ENCODE peak calls at places on chromosomes 5 and 9, in seven cellular contexts. L is HuH-7.5; A is activated naive CD4-positive, alpha-beta T cell; G is lower lobe of right lung; I is CD8-positive, alpha-beta memory T cell; N is GM19239; S is small intestine. O is an unnamed sample.

GRCh38 chr9:27371382-27371781 is 74.4 kb upstream of the EQTN start:
- DNase-seq in N (no peak), S (peak; percentile 95), G (no peak), L (no peak), I (no peak), A (no peak), O (no peak)

GRCh38 chr9:118222375-118222774 is 518.2 kb downstream of the TLR4 start:
- DNase-seq in G (no peak), S (peak; percentile 5), L (no peak), N (no peak), A (no peak), I (no peak), O (no peak)

GRCh38 chr5:87311400-87312279 is 44.0 kb downstream of the RASA1 start:
- DNase-seq in S (peak; percentile 84), G (no peak), N (no peak), L (no peak), A (no peak), I (no peak), O (no peak)

GRCh38 chr5:93894471-93895354 is 153.3 kb upstream of the POU5F2 start:
- DNase-seq in S (no peak), A (no peak), L (no peak), I (no peak), N (no peak), G (no peak), O (no peak)

GRCh38 chr9:76153372-76153771 is 240.9 kb downstream of the RFK start:
- DNase-seq in L (no peak), A (no peak), N (no peak), G (no peak), I (no peak), S (no peak), O (no peak)

GRCh38 chr5:97094579-97095317 is 47.7 kb downstream of the LIX1 start:
- DNase-seq in S (no peak), A (no peak), G (no peak), I (no peak), N (peak; percentile 64), L (no peak), O (no peak)

GRCh38 chr5:17374157-17374556 is 123.9 kb upstream of the TAF11L2 start:
- DNase-seq in I (no peak), G (no peak), A (no peak), L (no peak), S (no peak), N (no peak), O (no peak)

GRCh38 chr5:87588316-87588715 is 175.6 kb upstream of the CCNH start:
- DNase-seq in L (no peak), G (no peak), I (no peak), S (no peak), A (no peak), N (no peak), O (no peak)

GRCh38 chr9:93517331-93517730 is 59.1 kb upstream of the PHF2 start:
- DNase-seq in S (no peak), A (no peak), I (no peak), G (no peak), N (no peak), L (no peak), O (no peak)

GRCh38 chr9:134169166-134169565 is 4.8 kb upstream of the RNU6ATAC start:
- DNase-seq in S (peak; percentile 89), A (no peak), N (no peak), I (no peak), L (no peak), G (no peak), O (no peak)

GRCh38 chr9:15509931-15510788 is 610 bp downstream of the PSIP1 start:
- DNase-seq in G (peak; percentile 51), L (peak; percentile 18), S (peak; percentile 36), N (no peak), A (peak; percentile 36), I (no peak), O (peak; percentile 69)

GRCh38 chr5:71880531-71880930 is 161.5 kb downstream of the CARTPT start:
- DNase-seq in G (no peak), A (no peak), S (no peak), N (no peak), L (no peak), I (no peak), O (no peak)

GRCh38 chr5:126354012-126354856 is 69.0 kb upstream of the GRAMD2B start:
- DNase-seq in L (no peak), G (no peak), N (peak; percentile 17), I (peak; percentile 57), A (no peak), S (peak; percentile 75), O (no peak)

GRCh38 chr5:54234304-54234938 is 76.0 kb downstream of the ARL15 start:
- DNase-seq in N (peak; percentile 7), I (no peak), L (no peak), A (no peak), S (peak; percentile 29), G (no peak), O (no peak)

GRCh38 chr5:95057610-95058009 is 227.3 kb downstream of the MCTP1 start:
- DNase-seq in L (no peak), G (no peak), S (no peak), I (no peak), N (no peak), A (no peak), O (no peak)

GRCh38 chr5:132003982-132004381 is 7.5 kb downstream of the ACSL6 start:
- DNase-seq in G (peak; percentile 20), L (no peak), N (no peak), S (no peak), I (no peak), A (no peak), O (no peak)

GRCh38 chr5:33043598-33043997 is 332.5 kb downstream of the NPR3 start:
- DNase-seq in G (no peak), A (no peak), I (no peak), L (no peak), S (no peak), N (no peak), O (no peak)

GRCh38 chr9:114889802-114890224 is 40.6 kb downstream of the TNFSF8 start:
- DNase-seq in G (peak; percentile 76), I (no peak), L (no peak), S (no peak), N (no peak), A (no peak), O (no peak)

GRCh38 chr5:175654346-175654745 is 3.5 kb upstream of the HRH2 start:
- DNase-seq in G (no peak), N (no peak), L (no peak), A (no peak), I (no peak), S (no peak), O (no peak)

GRCh38 chr9:78493166-78493742 is 196.3 kb downstream of the PSAT1 start:
- DNase-seq in G (no peak), L (no peak), S (no peak), I (no peak), A (no peak), N (no peak), O (no peak)

GRCh38 chr5:83475540-83476469 is 4.3 kb downstream of the VCAN start:
- DNase-seq in A (no peak), S (no peak), L (no peak), N (no peak), G (no peak), I (no peak), O (no peak)

GRCh38 chr5:73642296-73642695 is 16.3 kb downstream of the ARHGEF28 start:
- DNase-seq in S (no peak), N (no peak), L (no peak), A (no peak), G (no peak), I (no peak), O (no peak)

GRCh38 chr5:10658265-10658664 is 94.4 kb downstream of the ANKRD33B start:
- DNase-seq in G (no peak), A (no peak), N (no peak), I (no peak), L (no peak), S (no peak), O (no peak)

GRCh38 chr9:114097613-114098020 is 1.5 kb downstream of the KIF12 start:
- DNase-seq in N (no peak), S (peak; percentile 62), I (no peak), L (no peak), G (no peak), A (no peak), O (no peak)

GRCh38 chr5:172530835-172531703 is 76.7 kb upstream of the SH3PXD2B start:
- DNase-seq in I (no peak), S (no peak), N (no peak), L (no peak), A (no peak), G (no peak), O (no peak)

GRCh38 chr9:136133191-136133958 is 14.7 kb upstream of the TMEM250 start:
- DNase-seq in S (no peak), L (peak; percentile 91), G (no peak), N (no peak), I (peak; percentile 23), A (no peak), O (no peak)

GRCh38 chr5:174327317-174327864 is 281.9 kb downstream of the NSG2 start:
- DNase-seq in S (peak; percentile 59), I (no peak), N (peak; percentile 50), G (peak; percentile 63), A (peak; percentile 9), L (peak; percentile 79), O (peak; percentile 77)

GRCh38 chr9:71767421-71768321 is 642 bp downstream of the CEMIP2 start:
- DNase-seq in N (no peak), L (no peak), I (no peak), G (peak; percentile 55), A (no peak), S (peak; percentile 85), O (peak; percentile 67)

GRCh38 chr5:1439388-1440097 is 5.7 kb downstream of the SLC6A3 start:
- DNase-seq in G (no peak), N (no peak), I (no peak), A (no peak), L (no peak), S (no peak), O (peak; percentile 45)

GRCh38 chr5:128815201-128815600 is 150.1 kb upstream of the SLC27A6 start:
- DNase-seq in N (no peak), G (no peak), S (no peak), L (no peak), I (no peak), A (no peak), O (no peak)

GRCh38 chr5:141814064-141814982 is 63.9 kb downstream of the PCDH1 start:
- DNase-seq in G (peak; percentile 71), N (peak; percentile 36), L (peak; percentile 73), I (no peak), S (peak; percentile 67), A (peak; percentile 8), O (no peak)

GRCh38 chr9:129630967-129631672 is 5.2 kb downstream of the NTMT1 start:
- DNase-seq in I (no peak), G (no peak), A (no peak), N (no peak), L (no peak), S (no peak), O (no peak)

GRCh38 chr9:86239053-86239770 is 20.2 kb downstream of the C9orf153 start:
- DNase-seq in L (no peak), A (no peak), N (no peak), S (no peak), G (no peak), I (no peak), O (no peak)

GRCh38 chr9:132769895-132770774 is 99.9 kb downstream of the GTF3C4 start:
- DNase-seq in L (no peak), I (peak; percentile 67), A (peak; percentile 15), G (peak; percentile 82), S (peak; percentile 71), N (peak; percentile 76), O (peak; percentile 85)

GRCh38 chr9:95107001-95107749 is 210.3 kb downstream of the FANCC start:
- DNase-seq in N (no peak), L (no peak), A (no peak), S (no peak), G (peak; percentile 26), I (no peak), O (peak; percentile 90)

GRCh38 chr5:75113354-75113753 is 61.0 kb upstream of the GCNT4 start:
- DNase-seq in N (no peak), L (no peak), G (no peak), A (no peak), I (no peak), S (no peak), O (no peak)

GRCh38 chr5:147949711-147950573 is 43.6 kb upstream of the C5orf46 start:
- DNase-seq in N (peak; percentile 9), A (no peak), I (no peak), L (peak; percentile 23), G (no peak), S (peak; percentile 42), O (no peak)

GRCh38 chr5:95471922-95472321 is 80.8 kb downstream of the FAM81B start:
- DNase-seq in N (no peak), S (no peak), I (no peak), A (no peak), G (no peak), L (no peak), O (no peak)

O was measured in sciatic nerve.